ENCODE peak calls at places on chromosomes 16 and 17, in five cellular contexts. F, B, J, W and D are unnamed samples.

GRCh38 chr16:67833418-67834241 is 8.5 kb upstream of the THAP11 start:
- DNase-seq in F (peak), B (peak), J (peak), W (peak), D (no peak)

GRCh38 chr17:81427446-81428120 is 32.3 kb downstream of the BAHCC1 start:
- DNase-seq in F (peak), B (peak), J (no peak), W (peak), D (no peak)

GRCh38 chr16:11190585-11191565 is 65.1 kb downstream of the SOCS1 start:
- DNase-seq in F (no peak), B (no peak), J (peak), W (no peak), D (no peak)

GRCh38 chr17:72520665-72521303 is 400.0 kb downstream of the SOX9 start:
- DNase-seq in F (no peak), B (no peak), J (no peak), W (no peak), D (no peak)

GRCh38 chr16:19167710-19168172 is 299 bp upstream of the SYT17 start:
- DNase-seq in F (peak), B (peak), J (peak), W (peak), D (no peak)

GRCh38 chr16:49809112-49809511 is 46.8 kb downstream of the ZNF423 start:
- DNase-seq in F (no peak), B (no peak), J (no peak), W (no peak), D (no peak)

GRCh38 chr17:82545071-82545462 is 25.5 kb downstream of the FOXK2 start:
- DNase-seq in F (no peak), B (no peak), J (peak), W (no peak), D (no peak)

GRCh38 chr16:73052441-73053030 is 4.6 kb upstream of the ZFHX3 start:
- DNase-seq in F (no peak), B (no peak), J (no peak), W (no peak), D (no peak)

GRCh38 chr16:66551362-66551761 is 1.0 kb upstream of the CKLF start:
- DNase-seq in F (no peak), B (no peak), J (peak), W (no peak), D (no peak)

GRCh38 chr17:2798188-2798587 is 1.9 kb downstream of the RAP1GAP2 start:
- DNase-seq in F (no peak), B (no peak), J (no peak), W (no peak), D (no peak)

GRCh38 chr16:51155199-51155607 is 4.1 kb upstream of the SALL1 start:
- DNase-seq in F (no peak), B (no peak), J (peak), W (no peak), D (no peak)

GRCh38 chr17:65163990-65164495 is 26.9 kb downstream of the RGS9 start:
- DNase-seq in F (no peak), B (no peak), J (peak), W (no peak), D (no peak)

GRCh38 chr16:66970775-66971725 is 10.0 kb downstream of the CES3 start:
- DNase-seq in F (no peak), B (no peak), J (peak), W (no peak), D (no peak)

GRCh38 chr16:9115277-9115676 is 23.8 kb downstream of the HAPSTR1 start:
- DNase-seq in F (no peak), B (no peak), J (peak), W (no peak), D (no peak)

GRCh38 chr17:50507871-50508572 is at the start of gene MYCBPAP:
- DNase-seq in F (peak), B (peak), J (peak), W (peak), D (peak)

GRCh38 chr17:2815781-2816185 is 19.5 kb downstream of the RAP1GAP2 start:
- DNase-seq in F (no peak), B (no peak), J (no peak), W (no peak), D (no peak)

GRCh38 chr16:26554030-26554429 is 512.7 kb upstream of the C16orf82 start:
- DNase-seq in F (no peak), B (no peak), J (no peak), W (no peak), D (no peak)

GRCh38 chr17:74864866-74865395 is 5.2 kb upstream of the GRIN2C start:
- DNase-seq in F (no peak), B (peak), J (peak), W (peak), D (no peak)

GRCh38 chr17:72416054-72416691 is 295.4 kb downstream of the SOX9 start:
- DNase-seq in F (peak), B (peak), J (no peak), W (no peak), D (no peak)

GRCh38 chr17:61403846-61404701 is 4.4 kb downstream of the TBX2 start:
- DNase-seq in F (no peak), B (no peak), J (no peak), W (no peak), D (no peak)

GRCh38 chr17:41957058-41957868 is 9.3 kb upstream of the CNP start:
- DNase-seq in F (no peak), B (no peak), J (no peak), W (no peak), D (no peak)

GRCh38 chr16:68416057-68417046 is 32.0 kb downstream of the SMPD3 start:
- DNase-seq in F (peak), B (no peak), J (no peak), W (no peak), D (no peak)